ENCODE peak calls at places on chromosomes 5 and 9, in five cellular contexts. Y, I, E, D and L are unnamed samples.

GRCh38 chr5:159156839-159157238 is 52.5 kb downstream of the RNF145 start:
- DNase-seq in Y (no peak), I (peak), E (no peak), D (no peak), L (peak)

GRCh38 chr9:89433826-89434225 is 64.1 kb downstream of the SEMA4D start:
- DNase-seq in Y (no peak), I (no peak), E (no peak), D (no peak), L (no peak)

GRCh38 chr5:15995206-15996052 is 184.2 kb downstream of the MARCHF11 start:
- DNase-seq in Y (no peak), I (no peak), E (no peak), D (no peak), L (no peak)

GRCh38 chr5:100252040-100252439 is 283.1 kb upstream of the FAM174A start:
- DNase-seq in Y (no peak), I (no peak), E (no peak), D (no peak), L (no peak)

GRCh38 chr5:96687812-96688453 is 25.8 kb downstream of the CAST start:
- DNase-seq in Y (peak), I (no peak), E (no peak), D (no peak), L (peak)

GRCh38 chr5:141839015-141839513 is 39.1 kb downstream of the PCDH1 start:
- DNase-seq in Y (no peak), I (no peak), E (no peak), D (no peak), L (no peak)

GRCh38 chr5:76468625-76469410 is 65.7 kb downstream of the IQGAP2 start:
- DNase-seq in Y (no peak), I (no peak), E (no peak), D (no peak), L (no peak)

GRCh38 chr9:126348911-126349550 is 22.4 kb downstream of the MVB12B start:
- DNase-seq in Y (no peak), I (no peak), E (no peak), D (no peak), L (no peak)

GRCh38 chr9:75186767-75187380 is 98.6 kb downstream of the OSTF1 start:
- DNase-seq in Y (no peak), I (no peak), E (no peak), D (no peak), L (peak)

GRCh38 chr5:140855772-140856674 is at the start of gene PCDHA10:
- DNase-seq in Y (no peak), I (no peak), E (peak), D (no peak), L (no peak)

GRCh38 chr5:41416336-41416735 is 94.1 kb downstream of the PLCXD3 start:
- DNase-seq in Y (no peak), I (no peak), E (no peak), D (no peak), L (no peak)

GRCh38 chr5:61604626-61605025 is 272.6 kb downstream of the ZSWIM6 start:
- DNase-seq in Y (no peak), I (no peak), E (no peak), D (no peak), L (no peak)

GRCh38 chr9:128051932-128052734 is 15.0 kb downstream of the NAIF1 start:
- DNase-seq in Y (no peak), I (no peak), E (no peak), D (peak), L (no peak)

GRCh38 chr9:95007470-95007869 is 281.0 kb downstream of the AOPEP start:
- DNase-seq in Y (no peak), I (no peak), E (no peak), D (no peak), L (no peak)

GRCh38 chr9:107175039-107175438 is 108.0 kb upstream of the RAD23B start:
- DNase-seq in Y (no peak), I (peak), E (no peak), D (peak), L (no peak)

GRCh38 chr5:1910861-1911772 is 28.4 kb upstream of the IRX4 start:
- DNase-seq in Y (no peak), I (no peak), E (no peak), D (no peak), L (no peak)

GRCh38 chr5:125597338-125597737 is 825.9 kb upstream of the GRAMD2B start:
- DNase-seq in Y (no peak), I (no peak), E (no peak), D (no peak), L (no peak)

GRCh38 chr9:76107487-76107886 is 217.0 kb downstream of the PCSK5 start:
- DNase-seq in Y (no peak), I (peak), E (no peak), D (no peak), L (no peak)

GRCh38 chr5:56259002-56259511 is 25.9 kb upstream of the ANKRD55 start:
- DNase-seq in Y (peak), I (no peak), E (no peak), D (no peak), L (peak)

GRCh38 chr5:83720805-83721431 is at the start of gene HAPLN1:
- DNase-seq in Y (no peak), I (no peak), E (no peak), D (no peak), L (no peak)

GRCh38 chr5:151063590-151063989 is 17.2 kb downstream of the TNIP1 start:
- DNase-seq in Y (no peak), I (no peak), E (peak), D (no peak), L (no peak)

GRCh38 chr5:113678924-113679575 is 165.6 kb downstream of the YTHDC2 start:
- DNase-seq in Y (no peak), I (no peak), E (no peak), D (no peak), L (peak)

GRCh38 chr5:17316973-17317459 is 99.6 kb downstream of the BASP1 start:
- DNase-seq in Y (peak), I (no peak), E (no peak), D (no peak), L (peak)

GRCh38 chr5:95759634-95760033 is 28.5 kb downstream of the RHOBTB3 start:
- DNase-seq in Y (no peak), I (no peak), E (no peak), D (no peak), L (no peak)

GRCh38 chr9:35112257-35113020 is 3.2 kb downstream of the ATOSB start:
- DNase-seq in Y (no peak), I (no peak), E (no peak), D (no peak), L (no peak)

GRCh38 chr9:73173526-73174411 is 22.1 kb downstream of the ANXA1 start:
- DNase-seq in Y (no peak), I (no peak), E (no peak), D (no peak), L (no peak)

GRCh38 chr5:168207450-168208029 is 83.9 kb upstream of the WWC1 start:
- DNase-seq in Y (no peak), I (no peak), E (no peak), D (no peak), L (no peak)

GRCh38 chr5:57825026-57825683 is 342.5 kb upstream of the ACTBL2 start:
- DNase-seq in Y (no peak), I (no peak), E (no peak), D (no peak), L (no peak)

GRCh38 chr5:140041492-140042421 is 1.3 kb downstream of the NRG2 start:
- DNase-seq in Y (peak), I (peak), E (peak), D (peak), L (peak)

GRCh38 chr9:90970603-90971002 is 169.0 kb downstream of the SYK start:
- DNase-seq in Y (no peak), I (no peak), E (no peak), D (no peak), L (no peak)

DNA sequence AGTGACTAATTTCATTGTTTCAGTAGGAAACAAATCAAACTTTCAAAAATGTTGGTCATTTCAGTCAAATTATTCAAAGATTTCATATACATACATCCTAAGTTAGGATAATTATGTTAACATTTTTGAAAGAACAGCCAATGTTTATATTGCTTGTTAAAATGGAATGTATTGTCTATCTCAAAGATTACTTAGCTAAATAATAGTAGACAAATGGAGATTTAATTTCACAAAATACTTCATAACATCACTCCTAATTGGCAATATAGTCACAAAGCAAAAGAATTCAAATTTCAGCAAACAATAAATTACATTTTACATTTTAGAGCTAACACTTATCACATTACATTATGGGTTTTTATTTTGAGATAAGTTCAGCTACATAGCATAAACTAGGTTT is 25.4 kb downstream of the STARD4 start:
- DNase-seq in Y (no peak), I (no peak), E (no peak), D (no peak), L (no peak)
- TF ChIP-seq CTCF in Y (no peak), I (no peak), E (no peak), D (no peak), L (no peak)

GRCh38 chr9:70954126-70954525 is 167.3 kb downstream of the TRPM3 start:
- DNase-seq in Y (no peak), I (no peak), E (no peak), D (no peak), L (no peak)
- H3K4me3 ChIP-seq in Y (no peak), I (no peak), E (no peak), D (no peak), L (no peak)

GRCh38 chr9:77211561-77211960 is 34.2 kb downstream of the VPS13A start:
- DNase-seq in Y (no peak), I (no peak), E (no peak), D (no peak), L (no peak)

GRCh38 chr9:77218612-77219011 is 41.3 kb downstream of the VPS13A start:
- DNase-seq in Y (no peak), I (no peak), E (no peak), D (no peak), L (no peak)

GRCh38 chr9:77210116-77210515 is 32.8 kb downstream of the VPS13A start:
- DNase-seq in Y (no peak), I (no peak), E (no peak), D (no peak), L (no peak)

GRCh38 chr9:77215874-77216273 is 38.5 kb downstream of the VPS13A start:
- DNase-seq in Y (no peak), I (no peak), E (no peak), D (no peak), L (no peak)

DNA sequence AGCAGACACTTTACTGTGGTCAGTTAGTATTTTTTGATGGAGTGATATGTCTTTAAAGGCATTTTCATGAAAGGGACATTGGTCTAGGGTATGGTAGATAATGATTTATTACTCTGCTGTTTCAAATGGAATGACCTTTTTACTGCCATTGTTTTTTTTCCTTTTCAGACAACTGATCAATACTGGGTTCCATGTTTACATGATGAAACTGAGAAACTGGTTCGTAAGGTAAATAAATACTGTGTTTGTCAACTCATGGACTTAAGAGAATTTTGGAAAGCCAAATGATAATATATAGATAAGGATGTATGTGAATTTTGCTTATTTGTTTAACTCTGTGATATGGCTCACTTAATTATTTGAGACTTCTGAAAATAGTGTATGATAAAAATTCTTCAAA is 35.5 kb downstream of the VPS13A start:
- DNase-seq in Y (no peak), I (no peak), E (no peak), D (no peak), L (no peak)
- TF ChIP-seq CTCF in Y (no peak), I (no peak), E (no peak), D (no peak), L (no peak)

GRCh38 chr5:172586118-172587060 is 54.7 kb upstream of the NEURL1B start:
- DNase-seq in Y (no peak), I (no peak), E (peak), D (peak), L (no peak)
- H3K4me3 ChIP-seq in Y (no peak), I (no peak), E (no peak), D (no peak), L (no peak)

DNA sequence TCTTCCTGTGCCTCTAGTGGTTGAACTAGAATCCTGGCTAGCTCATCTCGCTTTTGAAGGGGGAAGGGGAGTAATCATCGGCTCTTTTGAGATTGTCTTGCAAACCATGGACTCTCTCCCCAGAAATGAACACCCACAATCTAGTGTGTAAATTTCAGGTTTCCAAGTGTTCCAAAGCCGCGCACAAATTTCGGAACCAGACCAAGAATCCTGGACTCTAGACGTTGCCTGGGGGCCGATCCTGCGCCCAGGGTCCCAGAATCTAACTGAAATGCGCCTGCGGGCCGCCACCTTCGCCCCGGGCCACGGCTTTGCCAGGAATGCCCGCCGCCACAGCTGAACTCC is 4.8 kb upstream of the FOXE1 start:
- DNase-seq in Y (no peak), I (no peak), E (no peak), D (no peak), L (no peak)
- TF ChIP-seq CTCF in Y (no peak), I (no peak), E (no peak), D (no peak), L (no peak)

GRCh38 chr5:123817267-123817666 is 305.3 kb downstream of the CSNK1G3 start:
- DNase-seq in Y (no peak), I (no peak), E (no peak), D (no peak), L (no peak)
- H3K4me3 ChIP-seq in Y (no peak), I (no peak), E (no peak), D (no peak), L (no peak)

GRCh38 chr5:65102826-65103673 is 334.3 kb downstream of the CWC27 start:
- DNase-seq in Y (peak), I (no peak), E (peak), D (peak), L (peak)
- TF ChIP-seq CTCF in Y (peak), I (peak), E (peak), D (peak), L (peak)

GRCh38 chr5:178589180-178590140 is 733 bp downstream of the COL23A1 start:
- DNase-seq in Y (peak), I (no peak), E (peak), D (no peak), L (no peak)
- H3K4me3 ChIP-seq in Y (no peak), I (peak), E (peak), D (peak), L (no peak)

GRCh38 chr9:71485306-71485705 is 283.0 kb downstream of the CEMIP2 start:
- DNase-seq in Y (no peak), I (no peak), E (no peak), D (no peak), L (no peak)

GRCh38 chr9:71487046-71487445 is 281.3 kb downstream of the CEMIP2 start:
- DNase-seq in Y (no peak), I (peak), E (no peak), D (peak), L (no peak)

GRCh38 chr9:71490810-71491209 is 277.5 kb downstream of the CEMIP2 start:
- DNase-seq in Y (no peak), I (no peak), E (no peak), D (no peak), L (peak)
- TF ChIP-seq CTCF in Y (peak), I (no peak), E (no peak), D (no peak), L (peak)

GRCh38 chr9:37904647-37905505 is 949 bp upstream of the SLC25A51 start:
- DNase-seq in Y (no peak), I (no peak), E (no peak), D (no peak), L (no peak)
- H3K4me3 ChIP-seq in Y (peak), I (peak), E (peak), D (peak), L (peak)